ENCODE peak calls at places on chromosomes 7 and 10, in five cellular contexts. U is amniotic stem cell; L is upper lobe of right lung; D is left ventricle myocardium inferior; G is stimulated activated CD4-positive, alpha-beta T cell treated with anti-CD3 and anti-CD28 coated beads, Interleukin-4, amount 100 ng/mL, for 4 hours. A is an unnamed sample.

GRCh38 chr7:27661776-27662489 is 750 bp downstream of the HIBADH start:
- DNase-seq in L (no peak), D (peak), U (no peak), G (no peak), A (peak)

GRCh38 chr7:46651070-46651469 is 730.0 kb upstream of the IGFBP3 start:
- DNase-seq in U (no peak), D (no peak), L (no peak), G (no peak), A (no peak)

GRCh38 chr10:103793920-103794883 is 61.2 kb downstream of the SH3PXD2A start:
- DNase-seq in U (no peak), D (peak), L (peak), G (no peak), A (no peak)

GRCh38 chr7:12031638-12032037 is 179.5 kb upstream of the TMEM106B start:
- DNase-seq in D (no peak), G (no peak), L (no peak), U (no peak), A (peak)

GRCh38 chr10:114458955-114459354 is 54.7 kb upstream of the AFAP1L2 start:
- DNase-seq in G (no peak), L (peak), U (no peak), D (peak), A (peak)

GRCh38 chr10:55220975-55221374 is 419.9 kb upstream of the PCDH15 start:
- DNase-seq in G (no peak), L (no peak), U (no peak), D (no peak), A (no peak)

GRCh38 chr7:158943234-158943633 is 86.9 kb downstream of the DYNC2I1 start:
- DNase-seq in G (no peak), L (no peak), D (no peak), U (no peak), A (no peak)

GRCh38 chr10:122363722-122364463 is 10.6 kb upstream of the PLEKHA1 start:
- DNase-seq in U (no peak), L (no peak), G (no peak), D (no peak), A (no peak)

GRCh38 chr7:135349746-135350145 is 116.1 kb downstream of the STRA8 start:
- DNase-seq in U (no peak), D (no peak), L (no peak), G (no peak), A (no peak)